ENCODE peak calls at places on chromosomes 1 and 21, in nine cellular contexts. D is NCI-H748 treated with DMSO at 0.1 percent for 48 hours; J is CD4-positive, alpha-beta T cell; A is memory B cell; U is activated T-helper 1 cell treated with Interleukin-2 at 50 U/mL for 16 hours; Y is NCI-H1105; S is NCI-H69; F is mesothelial cell of epicardium; I is naive thymus-derived CD4-positive, alpha-beta T cell. V is an unnamed sample.

GRCh38 chr1:8482844-8483436 is 165.0 kb downstream of the SLC45A1 start:
- DNase-seq in U (no peak), F (no peak), A (no peak), I (no peak), D (no peak), J (no peak), Y (no peak), S (no peak), V (no peak)

GRCh38 chr1:54127594-54127993 is 25.2 kb downstream of the CDCP2 start:
- DNase-seq in S (no peak), I (no peak), U (no peak), J (no peak), Y (no peak), F (no peak), A (no peak), D (no peak), V (no peak)

GRCh38 chr1:20499105-20499504 is 8.8 kb downstream of the MUL1 start:
- DNase-seq in U (no peak), J (no peak), D (no peak), S (no peak), I (no peak), F (no peak), A (no peak), Y (no peak), V (no peak)

GRCh38 chr1:218171302-218171893 is 113.7 kb upstream of the RRP15 start:
- DNase-seq in I (no peak), D (no peak), Y (peak), J (no peak), S (peak), F (no peak), U (no peak), A (no peak), V (no peak)

GRCh38 chr1:2935184-2935583 is 86.1 kb upstream of the ACTRT2 start:
- DNase-seq in F (no peak), I (no peak), A (no peak), D (no peak), J (no peak), S (no peak), U (no peak), Y (no peak), V (no peak)

GRCh38 chr1:158003409-158003805 is 10.0 kb downstream of the KIRREL1 start:
- DNase-seq in U (no peak), J (no peak), Y (no peak), S (no peak), A (no peak), D (no peak), I (no peak), F (no peak), V (no peak)

GRCh38 chr1:110011527-110012041 is 22.8 kb upstream of the STRIP1 start:
- DNase-seq in I (no peak), Y (no peak), U (no peak), F (no peak), J (no peak), S (peak), D (peak), A (peak), V (no peak)

GRCh38 chr1:179228783-179229213 is 679 bp downstream of the ABL2 start:
- DNase-seq in Y (peak), S (peak), I (no peak), J (no peak), A (peak), U (peak), D (no peak), F (peak), V (no peak)

GRCh38 chr21:23612210-23612609 is 1995.1 kb downstream of the MRPL39 start:
- DNase-seq in S (no peak), F (no peak), A (no peak), Y (no peak), D (no peak), J (no peak), I (no peak), U (no peak), V (no peak)

V was measured in osteocyte.